ENCODE peak calls at places on chromosomes 3 and 15, in four cellular contexts. I is astrocyte; S is skeletal muscle cell; Q is CD8-positive, alpha-beta T cell. C is an unnamed sample.

GRCh38 chr3:184008161-184008560 is 9.5 kb downstream of the ABCC5 start:
- DNase-seq in I (no peak), S (no peak), Q (no peak), C (no peak)

GRCh38 chr3:194142156-194142910 is 6.4 kb downstream of the HES1 start:
- DNase-seq in I (no peak), S (no peak), Q (no peak), C (no peak)

GRCh38 chr3:141425523-141426233 is 57.4 kb downstream of the ZBTB38 start:
- DNase-seq in I (peak; percentile 68), S (no peak), Q (no peak), C (no peak)

GRCh38 chr15:89356634-89357298 is 22.1 kb upstream of the POLG start:
- DNase-seq in I (no peak), S (no peak), Q (no peak), C (peak; percentile 46)

GRCh38 chr3:49791571-49791970 is 5.2 kb upstream of the IP6K1 start:
- DNase-seq in I (no peak), S (no peak), Q (no peak), C (no peak)

GRCh38 chr15:55108448-55108847 is 88.3 kb downstream of the RSL24D1 start:
- DNase-seq in I (no peak), S (no peak), Q (no peak), C (no peak)

GRCh38 chr15:56272474-56272873 is 28.8 kb upstream of the RFX7 start:
- DNase-seq in I (no peak), S (no peak), Q (no peak), C (no peak)

GRCh38 chr3:185649414-185649813 is 63.3 kb downstream of the SENP2 start:
- DNase-seq in I (peak; percentile 57), S (no peak), Q (no peak), C (no peak)

GRCh38 chr3:27431116-27431515 is 53.1 kb downstream of the SLC4A7 start:
- DNase-seq in I (peak; percentile 99), S (peak; percentile 96), Q (no peak), C (peak; percentile 89)

GRCh38 chr15:82646250-82647044 is 716 bp downstream of the CPEB1 start:
- DNase-seq in I (no peak), S (no peak), Q (no peak), C (no peak)

GRCh38 chr3:188153949-188154757 is at the start of gene LPP:
- DNase-seq in I (peak; percentile 53), S (peak; percentile 34), Q (peak; percentile 81), C (no peak)

GRCh38 chr3:28139288-28139687 is 102.1 kb upstream of the CMC1 start:
- DNase-seq in I (no peak), S (no peak), Q (no peak), C (no peak)

GRCh38 chr3:126733061-126733430 is 29.0 kb downstream of the CHCHD6 start:
- DNase-seq in I (no peak), S (no peak), Q (no peak), C (no peak)

GRCh38 chr3:126732281-126733060 is 28.4 kb downstream of the CHCHD6 start:
- DNase-seq in I (no peak), S (no peak), Q (no peak), C (no peak)

GRCh38 chr3:126730376-126730775 is 26.3 kb downstream of the CHCHD6 start:
- DNase-seq in I (no peak), S (no peak), Q (no peak), C (no peak)

GRCh38 chr3:126728680-126729079 is 24.6 kb downstream of the CHCHD6 start:
- DNase-seq in I (no peak), S (no peak), Q (no peak), C (no peak)

DNA sequence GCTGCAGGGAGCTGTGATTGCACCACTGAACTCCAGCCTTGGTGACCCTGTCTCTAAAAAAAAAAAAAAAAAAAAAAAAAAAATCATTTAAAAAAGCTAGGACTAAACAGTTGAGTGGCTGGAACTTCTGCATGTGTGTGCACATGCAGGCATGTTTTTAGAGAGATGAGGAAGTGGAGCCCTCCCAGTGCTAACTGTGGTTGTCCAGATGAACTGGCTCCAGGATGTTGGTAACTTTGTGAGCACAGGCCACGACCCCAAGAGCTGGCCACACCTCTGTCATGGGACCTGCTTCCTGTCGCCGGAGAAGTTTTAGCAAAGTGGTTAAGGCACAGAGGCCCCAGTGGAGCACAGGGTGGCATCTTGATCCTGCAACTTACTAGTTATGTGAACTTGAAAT is 27.0 kb downstream of the CHCHD6 start:
- DNase-seq in I (no peak), S (no peak), Q (no peak), C (no peak)
- H3K4me3 ChIP-seq in I (no peak overlapping the region), S (no peak overlapping the region), Q (no peak overlapping the region), C (no peak overlapping the region)

GRCh38 chr3:57227204-57227929 is at the start of gene APPL1:
- DNase-seq in I (peak; percentile 81), S (peak; percentile 60), Q (peak; percentile 91), C (no peak)

GRCh38 chr3:57228734-57229505 is 1.4 kb downstream of the APPL1 start:
- DNase-seq in I (peak; percentile 80), S (peak; percentile 12), Q (no peak), C (no peak)

GRCh38 chr3:57227930-57228733 is 603 bp downstream of the APPL1 start:
- DNase-seq in I (peak; percentile 46), S (no peak), Q (peak; percentile 65), C (no peak)

GRCh38 chr3:57233799-57234198 is 6.3 kb downstream of the APPL1 start:
- DNase-seq in I (no peak), S (no peak), Q (no peak), C (no peak)

GRCh38 chr3:57230006-57230405 is 2.5 kb downstream of the APPL1 start:
- DNase-seq in I (no peak), S (no peak), Q (no peak), C (no peak)
- H3K4me3 ChIP-seq in I (no peak overlapping the region), S (no peak overlapping the region), Q (no peak overlapping the region), C (no peak overlapping the region)

GRCh38 chr15:67801142-67801541 is 24.2 kb upstream of the SKOR1 start:
- DNase-seq in I (no peak), S (no peak), Q (no peak), C (no peak)
- H3K4me3 ChIP-seq in I (no peak overlapping the region), S (no peak overlapping the region), Q (no peak overlapping the region), C (no peak overlapping the region)

DNA sequence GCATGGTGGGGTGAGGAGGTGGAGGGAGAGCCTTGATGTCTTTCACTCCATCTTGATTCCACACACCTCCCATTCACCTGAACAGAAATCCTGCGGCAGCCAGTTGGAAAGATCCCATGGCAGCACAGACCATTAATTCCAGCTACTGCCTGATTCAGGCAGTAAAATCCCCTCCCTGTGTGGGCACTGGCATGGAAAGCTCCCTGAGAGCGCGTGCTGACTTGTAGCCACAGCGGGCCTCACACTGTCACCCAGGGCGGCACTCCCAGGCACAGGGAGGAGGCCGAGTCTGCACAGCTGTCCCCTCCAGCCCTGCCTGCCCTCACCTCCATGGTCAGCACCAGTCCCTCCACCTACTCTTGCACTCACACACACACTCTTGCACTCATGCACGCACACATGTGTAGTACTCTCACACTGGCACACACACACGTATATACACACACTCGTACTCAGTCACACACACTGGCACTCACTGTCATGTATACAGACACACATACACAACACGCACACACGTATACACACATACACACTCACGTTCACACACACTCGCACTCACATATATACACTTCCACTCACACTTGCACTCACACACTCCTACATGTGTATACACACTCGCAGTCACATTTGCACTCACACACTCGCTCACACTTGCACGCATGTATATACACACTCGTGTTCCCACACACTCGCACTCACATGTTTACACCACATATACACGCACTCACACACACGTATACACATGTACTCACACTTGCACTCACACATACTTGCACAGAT is 1.7 kb downstream of the PLA2G4F start:
- DNase-seq in I (no peak), S (no peak), Q (no peak), C (peak; percentile 37)
- H3K4me3 ChIP-seq in I (no peak overlapping the region), S (no peak overlapping the region), Q (no peak overlapping the region), C (no peak overlapping the region)

GRCh38 chr3:112974178-112974517 is 755 bp downstream of the CD200R1 start:
- DNase-seq in I (no peak), S (no peak), Q (no peak), C (no peak)

GRCh38 chr3:112972158-112972557 is 2.7 kb downstream of the CD200R1 start:
- DNase-seq in I (no peak), S (no peak), Q (no peak), C (no peak)

GRCh38 chr3:112974894-112975293 is at the start of gene CD200R1:
- DNase-seq in I (no peak), S (no peak), Q (peak; percentile 53), C (no peak)

GRCh38 chr3:112976001-112976400 is 1.1 kb upstream of the CD200R1 start:
- DNase-seq in I (no peak), S (no peak), Q (no peak), C (no peak)

GRCh38 chr3:112973325-112974177 is 1.4 kb downstream of the CD200R1 start:
- DNase-seq in I (no peak), S (no peak), Q (no peak), C (no peak)
- H3K4me3 ChIP-seq in I (no peak overlapping the region), S (no peak overlapping the region), Q (peak overlapping the region; percentile 45), C (no peak overlapping the region)